ENCODE peak calls at places on chromosomes 2 and 18, in seven cellular contexts. H is K562, J is prostate gland, Y is upper lobe of right lung, Q is stomach, D is brain microvascular endothelial cell, C is gastrocnemius medialis. E is an unnamed sample.

GRCh38 chr2:60818272-60818671 is 62.2 kb downstream of the PAPOLG start:
- DNase-seq in H (peak), J (no peak), Y (no peak), Q (no peak), D (no peak), C (no peak), E (no peak)

GRCh38 chr2:159612255-159612901 is 4.0 kb downstream of the BAZ2B start:
- DNase-seq in H (peak), J (no peak), Y (no peak), Q (no peak), D (no peak), C (no peak), E (no peak)

GRCh38 chr2:134421556-134422328 is 167.9 kb downstream of the MGAT5 start:
- DNase-seq in H (no peak), J (no peak), Y (no peak), Q (no peak), D (no peak), C (no peak), E (no peak)

GRCh38 chr18:22034276-22034675 is 135.1 kb upstream of the GATA6 start:
- DNase-seq in H (no peak), J (no peak), Y (no peak), Q (no peak), D (no peak), C (no peak), E (no peak)

GRCh38 chr2:95382128-95382645 is 20.3 kb upstream of the FAHD2A start:
- DNase-seq in H (no peak), J (no peak), Y (peak), Q (no peak), D (no peak), C (no peak), E (no peak)

GRCh38 chr2:51220080-51220479 is 188.1 kb upstream of the NRXN1 start:
- DNase-seq in H (no peak), J (no peak), Y (no peak), Q (no peak), D (no peak), C (no peak), E (no peak)

GRCh38 chr2:239889641-239890055 is 135.5 kb downstream of the NDUFA10 start:
- DNase-seq in H (no peak), J (no peak), Y (no peak), Q (peak), D (no peak), C (no peak), E (no peak)

GRCh38 chr2:100264651-100265050 is 57.6 kb downstream of the LONRF2 start:
- DNase-seq in H (no peak), J (no peak), Y (no peak), Q (no peak), D (no peak), C (no peak), E (no peak)

GRCh38 chr2:1709970-1710560 is 34.2 kb downstream of the PXDN start:
- DNase-seq in H (no peak), J (no peak), Y (no peak), Q (no peak), D (no peak), C (no peak), E (no peak)

GRCh38 chr2:26139269-26140183 is 33.4 kb upstream of the GAREM2 start:
- DNase-seq in H (peak), J (no peak), Y (no peak), Q (peak), D (no peak), C (no peak), E (no peak)

GRCh38 chr2:10552871-10553245 is 104.7 kb upstream of the ODC1 start:
- DNase-seq in H (no peak), J (no peak), Y (peak), Q (no peak), D (no peak), C (no peak), E (no peak)

GRCh38 chr2:230658877-230659652 is 53.6 kb upstream of the CAB39 start:
- DNase-seq in H (peak), J (no peak), Y (no peak), Q (no peak), D (no peak), C (no peak), E (no peak)
- H3K4me3 ChIP-seq in H (peak), J (no peak), Y (no peak), Q (no peak), D (no peak), C (no peak), E (no peak)

GRCh38 chr2:226644342-226644957 is 155.2 kb downstream of the IRS1 start:
- DNase-seq in H (no peak), J (no peak), Y (no peak), Q (no peak), D (peak), C (no peak), E (no peak)
- H3K27ac ChIP-seq in H (no peak), J (no peak), Y (no peak), Q (no peak), D (peak), C (peak), E (peak)

GRCh38 chr2:172103471-172104292 is 982 bp upstream of the DLX2 start:
- DNase-seq in H (peak), J (peak), Y (peak), Q (peak), D (peak), C (peak), E (peak)
- H3K4me3 ChIP-seq in H (peak), J (peak), Y (no peak), Q (peak), D (peak), C (peak), E (no peak)

DNA sequence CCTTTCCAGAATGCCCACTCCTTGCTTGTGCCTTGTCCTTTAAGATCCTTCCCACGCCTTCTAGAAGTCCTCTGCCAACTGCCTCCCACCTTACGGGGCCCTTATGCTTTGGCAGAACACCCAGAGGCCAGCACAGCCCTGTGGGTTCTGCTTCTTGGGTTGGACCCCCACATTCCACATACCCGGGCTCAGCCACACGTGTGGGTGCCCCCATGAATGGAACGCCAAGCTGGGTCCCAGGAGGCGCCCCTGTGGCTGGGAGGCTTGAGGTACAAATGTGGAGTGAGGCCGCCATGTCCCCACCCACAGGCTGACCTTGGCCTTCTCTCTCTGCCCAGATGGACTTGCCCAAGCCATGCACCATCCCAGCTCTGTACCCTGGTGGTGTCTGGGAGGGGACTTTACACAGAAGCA is 74.2 kb downstream of the STPG4 start:
- DNase-seq in H (no peak), J (no peak), Y (no peak), Q (no peak), D (no peak), C (no peak), E (no peak)
- H3K27ac ChIP-seq in H (no peak), J (no peak), Y (no peak), Q (no peak), D (no peak), C (no peak), E (no peak)

DNA sequence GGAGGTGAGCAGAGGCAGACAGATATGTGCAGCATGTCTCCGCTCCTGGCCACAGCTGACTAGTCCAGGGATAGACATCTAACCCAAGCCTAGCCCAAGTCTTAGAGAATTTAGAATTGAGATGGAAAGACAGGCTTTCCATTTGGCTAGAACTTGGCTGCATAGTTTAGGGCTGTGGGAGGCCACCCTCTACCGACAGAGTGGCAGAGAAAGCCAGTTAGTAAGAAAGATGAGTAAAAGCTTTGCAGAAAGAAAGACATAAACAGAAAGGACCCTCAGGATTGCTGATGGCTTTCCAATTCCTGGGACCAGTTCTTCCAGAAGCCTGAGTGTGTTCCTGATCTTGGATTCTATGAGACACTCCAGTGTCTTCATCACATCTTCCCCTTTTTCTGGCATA is 62.1 kb downstream of the DYM start:
- DNase-seq in H (no peak), J (no peak), Y (no peak), Q (no peak), D (no peak), C (no peak), E (no peak)
- H3K4me3 ChIP-seq in H (no peak), J (no peak), Y (no peak), Q (no peak), D (no peak), C (no peak), E (no peak)

GRCh38 chr2:39947294-39948015 is 168.4 kb upstream of the THUMPD2 start:
- DNase-seq in H (no peak), J (no peak), Y (no peak), Q (no peak), D (no peak), C (no peak), E (no peak)

GRCh38 chr2:39942970-39943369 is 163.9 kb upstream of the THUMPD2 start:
- DNase-seq in H (no peak), J (no peak), Y (no peak), Q (no peak), D (peak), C (no peak), E (no peak)

GRCh38 chr2:39949131-39949530 is 170.1 kb upstream of the THUMPD2 start:
- DNase-seq in H (no peak), J (no peak), Y (no peak), Q (no peak), D (no peak), C (no peak), E (no peak)

GRCh38 chr2:39948016-39948719 is 169.1 kb upstream of the THUMPD2 start:
- DNase-seq in H (no peak), J (no peak), Y (no peak), Q (no peak), D (no peak), C (no peak), E (no peak)
- H3K27ac ChIP-seq in H (no peak), J (no peak), Y (no peak), Q (no peak), D (no peak), C (no peak), E (no peak)

GRCh38 chr2:28751956-28752607 is 452 bp downstream of the PPP1CB start:
- DNase-seq in H (peak), J (no peak), Y (no peak), Q (peak), D (no peak), C (peak), E (no peak)

GRCh38 chr2:28752608-28752984 is 966 bp downstream of the PPP1CB start:
- DNase-seq in H (no peak), J (no peak), Y (no peak), Q (no peak), D (no peak), C (no peak), E (no peak)

GRCh38 chr2:28753043-28753683 is 1.5 kb downstream of the PPP1CB start:
- DNase-seq in H (peak), J (peak), Y (peak), Q (peak), D (peak), C (peak), E (peak)

GRCh38 chr2:28755411-28755810 is 3.8 kb downstream of the PPP1CB start:
- DNase-seq in H (no peak), J (no peak), Y (no peak), Q (no peak), D (peak), C (no peak), E (no peak)

GRCh38 chr2:28754321-28754720 is 2.7 kb downstream of the PPP1CB start:
- DNase-seq in H (peak), J (no peak), Y (no peak), Q (no peak), D (no peak), C (no peak), E (no peak)
- H3K4me3 ChIP-seq in H (no peak), J (peak), Y (peak), Q (peak), D (no peak), C (peak), E (peak)

GRCh38 chr2:112733877-112734276 is 13.1 kb downstream of the NT5DC4 start:
- DNase-seq in H (no peak), J (no peak), Y (no peak), Q (no peak), D (no peak), C (no peak), E (no peak)
- H3K27ac ChIP-seq in H (no peak), J (no peak), Y (no peak), Q (no peak), D (no peak), C (no peak), E (no peak)

E was measured in uterus.